ENCODE peak calls at places on chromosomes 13 and 19, in nine cellular contexts. S, R, P, F, X, O, J, N and C are unnamed samples.

GRCh38 chr19:996051-996838 is 4.0 kb upstream of the GRIN3B start:
- DNase-seq in S (peak), R (peak), P (peak), F (peak), X (peak), O (no peak), J (peak), N (peak), C (peak)

GRCh38 chr19:32404939-32405430 is 585 bp upstream of the DPY19L3 start:
- DNase-seq in S (no peak), R (peak), P (peak), F (peak), X (peak), O (peak), J (peak), N (no peak), C (peak)

GRCh38 chr13:99978781-99979452 is 2.7 kb upstream of the ZIC2 start:
- DNase-seq in S (no peak), R (no peak), P (peak), F (no peak), X (no peak), O (no peak), J (peak), N (no peak), C (no peak)

GRCh38 chr13:31209172-31209818 is 9.5 kb downstream of the B3GLCT start:
- DNase-seq in S (no peak), R (peak), P (peak), F (peak), X (peak), O (peak), J (peak), N (no peak), C (peak)

GRCh38 chr13:99384468-99384867 is 77.3 kb upstream of the GPR183 start:
- DNase-seq in S (no peak), R (no peak), P (no peak), F (no peak), X (no peak), O (no peak), J (no peak), N (no peak), C (no peak)

GRCh38 chr13:43981091-43981490 is 101.4 kb downstream of the LACC1 start:
- DNase-seq in S (no peak), R (no peak), P (no peak), F (no peak), X (no peak), O (no peak), J (no peak), N (no peak), C (no peak)

GRCh38 chr19:44748426-44749254 is at the start of gene BCL3:
- DNase-seq in S (peak), R (no peak), P (peak), F (peak), X (peak), O (peak), J (peak), N (no peak), C (peak)

GRCh38 chr13:34926513-34926912 is 15.6 kb upstream of the NBEA start:
- DNase-seq in S (peak), R (peak), P (no peak), F (no peak), X (peak), O (no peak), J (no peak), N (peak), C (peak)

GRCh38 chr19:50562996-50563395 is 5.2 kb downstream of the LRRC4B start:
- DNase-seq in S (no peak), R (no peak), P (no peak), F (no peak), X (no peak), O (no peak), J (no peak), N (no peak), C (no peak)

GRCh38 chr13:31276386-31276785 is 76.6 kb downstream of the B3GLCT start:
- DNase-seq in S (no peak), R (peak), P (no peak), F (no peak), X (no peak), O (no peak), J (no peak), N (no peak), C (no peak)

GRCh38 chr13:26226209-26226608 is 4.1 kb upstream of the RNF6 start:
- DNase-seq in S (no peak), R (no peak), P (no peak), F (no peak), X (no peak), O (no peak), J (no peak), N (no peak), C (no peak)

GRCh38 chr13:50170447-50171037 is 155.3 kb downstream of the KCNRG start:
- DNase-seq in S (peak), R (peak), P (no peak), F (no peak), X (peak), O (no peak), J (no peak), N (no peak), C (peak)

GRCh38 chr13:23705578-23705977 is 135.4 kb downstream of the TNFRSF19 start:
- DNase-seq in S (no peak), R (no peak), P (no peak), F (no peak), X (peak), O (no peak), J (no peak), N (no peak), C (peak)
- TF ChIP-seq CTCF in S (no peak), R (no peak), P (no peak), F (no peak), X (no peak), O (no peak), J (no peak), N (no peak), C (no peak)

GRCh38 chr13:20116213-20116612 is 44.6 kb downstream of the GJA3 start:
- DNase-seq in S (no peak), R (no peak), P (no peak), F (no peak), X (no peak), O (no peak), J (no peak), N (no peak), C (no peak)
- TF ChIP-seq CTCF in S (no peak), R (no peak), P (no peak), F (no peak), X (no peak), O (no peak), J (no peak), N (peak), C (no peak)

GRCh38 chr13:111123649-111124048 is 8.5 kb downstream of the ARHGEF7 start:
- DNase-seq in S (no peak), R (no peak), P (no peak), F (no peak), X (no peak), O (no peak), J (no peak), N (no peak), C (no peak)
- TF ChIP-seq CTCF in S (no peak), R (no peak), P (no peak), F (no peak), X (no peak), O (no peak), J (no peak), N (no peak), C (no peak)

GRCh38 chr13:63435668-63436275 is 2020.1 kb upstream of the PCDH20 start:
- DNase-seq in S (peak), R (peak), P (no peak), F (no peak), X (peak), O (no peak), J (no peak), N (peak), C (peak)

GRCh38 chr13:63433546-63434150 is 2018.0 kb upstream of the PCDH20 start:
- DNase-seq in S (peak), R (no peak), P (no peak), F (no peak), X (peak), O (no peak), J (no peak), N (no peak), C (peak)

GRCh38 chr13:63436288-63436687 is 2020.6 kb upstream of the PCDH20 start:
- DNase-seq in S (no peak), R (no peak), P (no peak), F (no peak), X (no peak), O (no peak), J (no peak), N (no peak), C (no peak)

DNA sequence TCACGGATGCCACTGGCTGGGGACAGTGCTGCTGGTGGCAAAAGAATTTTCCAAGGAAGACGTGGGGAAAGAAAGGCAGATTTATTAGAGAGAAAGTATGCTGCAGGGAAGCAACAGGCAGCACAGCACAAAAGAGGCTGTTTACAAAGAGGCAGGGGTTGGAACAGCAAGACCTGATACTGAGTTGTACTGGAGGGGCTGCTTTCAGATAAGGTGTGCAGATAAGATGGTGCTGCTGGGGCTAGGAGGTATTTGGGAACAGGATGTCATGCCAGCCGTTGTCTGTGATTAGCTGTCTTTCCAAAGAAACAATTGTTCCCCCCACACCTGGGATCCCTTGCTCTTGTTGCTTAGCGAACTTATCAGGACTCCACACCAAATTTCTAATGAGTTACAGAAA is 2023.3 kb upstream of the PCDH20 start:
- DNase-seq in S (no peak), R (no peak), P (no peak), F (no peak), X (no peak), O (no peak), J (no peak), N (no peak), C (no peak)
- TF ChIP-seq CTCF in S (no peak), R (no peak), P (no peak), F (no peak), X (no peak), O (no peak), J (no peak), N (no peak), C (no peak)

GRCh38 chr13:24922390-24923304 is 158.7 kb downstream of the RNF17 start:
- DNase-seq in S (peak), R (peak), P (peak), F (peak), X (peak), O (peak), J (peak), N (peak), C (peak)
- TF ChIP-seq CTCF in S (no peak), R (no peak), P (peak), F (peak), X (no peak), O (no peak), J (no peak), N (peak), C (no peak)

DNA sequence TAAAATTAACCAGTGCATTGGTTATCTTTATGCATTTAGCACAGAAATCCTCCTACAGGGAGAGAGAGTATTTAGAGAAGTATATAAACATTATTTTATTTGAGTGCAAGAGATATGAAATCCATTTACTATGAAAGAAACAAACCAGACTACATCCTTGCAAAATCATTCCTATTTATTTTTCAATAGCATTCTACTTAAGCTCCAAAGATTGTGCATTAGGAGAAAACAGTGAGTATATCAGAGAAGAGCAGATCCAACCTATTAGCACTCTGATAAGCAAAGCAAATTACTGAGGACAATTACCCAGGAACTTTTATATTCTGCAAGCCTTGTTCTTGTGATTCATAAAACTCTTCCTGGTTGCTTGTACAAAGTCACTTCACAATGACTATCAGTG is 256.1 kb downstream of the FGF14 start:
- DNase-seq in S (no peak), R (no peak), P (no peak), F (no peak), X (no peak), O (no peak), J (no peak), N (no peak), C (no peak)
- TF ChIP-seq CTCF in S (no peak), R (no peak), P (no peak), F (no peak), X (no peak), O (no peak), J (no peak), N (no peak), C (no peak)

GRCh38 chr13:85896516-85897450 is 97.6 kb upstream of the SLITRK6 start:
- DNase-seq in S (peak), R (no peak), P (no peak), F (no peak), X (no peak), O (no peak), J (no peak), N (no peak), C (no peak)
- TF ChIP-seq CTCF in S (peak), R (no peak), P (no peak), F (no peak), X (peak), O (no peak), J (no peak), N (peak), C (no peak)

GRCh38 chr13:28268800-28269223 is 130.5 kb downstream of the PAN3 start:
- DNase-seq in S (no peak), R (no peak), P (no peak), F (no peak), X (no peak), O (no peak), J (no peak), N (no peak), C (no peak)
- TF ChIP-seq CTCF in S (no peak), R (no peak), P (no peak), F (no peak), X (no peak), O (no peak), J (no peak), N (no peak), C (no peak)

GRCh38 chr19:47821460-47822020 is at the start of gene CRX:
- DNase-seq in S (no peak), R (no peak), P (no peak), F (no peak), X (no peak), O (no peak), J (no peak), N (no peak), C (no peak)

GRCh38 chr19:47820410-47820809 is 1.3 kb upstream of the CRX start:
- DNase-seq in S (no peak), R (no peak), P (no peak), F (no peak), X (no peak), O (no peak), J (no peak), N (no peak), C (no peak)

GRCh38 chr19:47819841-47820244 is 1.9 kb upstream of the CRX start:
- DNase-seq in S (no peak), R (no peak), P (no peak), F (no peak), X (no peak), O (no peak), J (no peak), N (no peak), C (no peak)

GRCh38 chr19:47826800-47827199 is 5.1 kb downstream of the CRX start:
- DNase-seq in S (no peak), R (no peak), P (no peak), F (no peak), X (no peak), O (no peak), J (no peak), N (no peak), C (no peak)

GRCh38 chr19:47824396-47824795 is 2.7 kb downstream of the CRX start:
- DNase-seq in S (no peak), R (no peak), P (no peak), F (no peak), X (no peak), O (no peak), J (no peak), N (no peak), C (no peak)
- TF ChIP-seq CTCF in S (no peak), R (no peak), P (no peak), F (no peak), X (no peak), O (no peak), J (no peak), N (no peak), C (no peak)

GRCh38 chr13:112819816-112820215 is 130.0 kb downstream of the ATP11A start:
- DNase-seq in S (no peak), R (no peak), P (no peak), F (no peak), X (no peak), O (no peak), J (no peak), N (no peak), C (no peak)

GRCh38 chr13:112818698-112819045 is 128.8 kb downstream of the ATP11A start:
- DNase-seq in S (no peak), R (no peak), P (no peak), F (no peak), X (no peak), O (no peak), J (no peak), N (no peak), C (no peak)

GRCh38 chr13:112818040-112818697 is 128.3 kb downstream of the ATP11A start:
- DNase-seq in S (no peak), R (no peak), P (no peak), F (no peak), X (no peak), O (no peak), J (no peak), N (no peak), C (no peak)

GRCh38 chr13:112820318-112820717 is 130.5 kb downstream of the ATP11A start:
- DNase-seq in S (no peak), R (no peak), P (no peak), F (no peak), X (no peak), O (no peak), J (no peak), N (no peak), C (no peak)

GRCh38 chr13:112819111-112819510 is 129.3 kb downstream of the ATP11A start:
- DNase-seq in S (no peak), R (no peak), P (no peak), F (no peak), X (no peak), O (no peak), J (no peak), N (no peak), C (no peak)
- TF ChIP-seq CTCF in S (no peak), R (no peak), P (no peak), F (no peak), X (no peak), O (no peak), J (no peak), N (no peak), C (no peak)